ENCODE peak calls at places on chromosome 13, in five cellular contexts. S, C, H, D and Q are unnamed samples.

GRCh38 chr13:74306496-74306895 is 172.3 kb upstream of the KLF12 start:
- DNase-seq in H (peak), C (no peak), D (no peak), S (no peak), Q (no peak)

GRCh38 chr13:40391788-40392187 is 274.7 kb downstream of the FOXO1 start:
- DNase-seq in H (no peak), C (no peak), S (no peak), D (no peak), Q (no peak)

GRCh38 chr13:113658836-113659235 is 838 bp upstream of the ATP4B start:
- DNase-seq in S (no peak), D (no peak), H (no peak), C (no peak), Q (no peak)

GRCh38 chr13:113742000-113742441 is 17.0 kb upstream of the TMEM255B start:
- DNase-seq in D (peak), H (peak), S (no peak), C (no peak), Q (no peak)

GRCh38 chr13:105655046-105655445 is 880.4 kb downstream of the EFNB2 start:
- DNase-seq in C (no peak), D (no peak), S (no peak), H (no peak), Q (no peak)

GRCh38 chr13:33053397-33054066 is 37.3 kb downstream of the KL start:
- DNase-seq in H (no peak), S (no peak), D (no peak), C (no peak), Q (no peak)

GRCh38 chr13:43023244-43023931 is at the start of gene DNAJC15:
- DNase-seq in H (peak), D (peak), S (peak), C (peak), Q (no peak)

GRCh38 chr13:98450495-98451167 is 126.3 kb downstream of the STK24 start:
- DNase-seq in S (no peak), C (no peak), H (no peak), D (peak), Q (no peak)

GRCh38 chr13:111210082-111210481 is 95.0 kb downstream of the ARHGEF7 start:
- DNase-seq in H (no peak), C (no peak), S (no peak), D (no peak), Q (no peak)

GRCh38 chr13:43522788-43523187 is 264.0 kb downstream of the ENOX1 start:
- DNase-seq in D (no peak), C (no peak), S (no peak), H (no peak), Q (no peak)

GRCh38 chr13:80840313-80840976 is 499.5 kb upstream of the SPRY2 start:
- DNase-seq in H (no peak), C (no peak), S (no peak), D (no peak), Q (no peak)

GRCh38 chr13:105773887-105774538 is 761.4 kb downstream of the EFNB2 start:
- DNase-seq in S (no peak), H (no peak), C (no peak), D (no peak), Q (peak)

GRCh38 chr13:77480071-77480470 is 55.4 kb upstream of the SCEL start:
- DNase-seq in H (no peak), D (no peak), S (no peak), C (no peak), Q (no peak)

GRCh38 chr13:113740661-113741060 is 18.4 kb upstream of the TMEM255B start:
- DNase-seq in H (no peak), C (no peak), S (no peak), D (no peak), Q (no peak)

GRCh38 chr13:20161275-20161950 is 561 bp upstream of the GJA3 start:
- DNase-seq in D (peak), S (peak), H (peak), C (no peak), Q (no peak)

GRCh38 chr13:44972956-44973581 is 16.2 kb downstream of the NUFIP1 start:
- DNase-seq in C (no peak), S (no peak), D (no peak), H (peak), Q (no peak)

GRCh38 chr13:25980255-25980654 is 71.6 kb downstream of the SHISA2 start:
- DNase-seq in D (no peak), H (peak), C (no peak), S (no peak), Q (no peak)

GRCh38 chr13:101673360-101674105 is 221.1 kb downstream of the ITGBL1 start:
- DNase-seq in D (no peak), H (no peak), C (no peak), S (no peak), Q (no peak)